ENCODE peak calls at places on chromosomes 1 and 21, in nine cellular contexts. P, Y, H, N, X, Z, U, C and S are unnamed samples.

GRCh38 chr1:202278751-202279150 is 63.0 kb downstream of the UBE2T start:
- DNase-seq in Y (no peak), X (no peak), C (no peak), U (peak; percentile 52), H (no peak), Z (no peak), P (no peak), N (no peak), S (no peak)

GRCh38 chr1:6097824-6098223 is 52.1 kb downstream of the KCNAB2 start:
- DNase-seq in U (no peak), C (no peak), P (no peak), N (no peak), X (no peak), H (no peak), Z (no peak), Y (no peak), S (no peak)

GRCh38 chr1:226195144-226195543 is 8.6 kb upstream of the ACBD3 start:
- DNase-seq in N (no peak), H (no peak), C (no peak), X (no peak), P (peak; percentile 20), U (no peak), Y (no peak), Z (no peak), S (peak; percentile 17)

GRCh38 chr1:117166076-117166475 is 44.5 kb upstream of the TRIM45 start:
- DNase-seq in H (no peak), Z (peak; percentile 80), X (no peak), N (no peak), P (peak; percentile 52), U (no peak), C (peak; percentile 66), Y (peak; percentile 78), S (no peak)

GRCh38 chr21:45108034-45108790 is 33.8 kb downstream of the ADARB1 start:
- DNase-seq in C (no peak), Z (no peak), Y (no peak), N (no peak), H (no peak), U (no peak), P (no peak), X (no peak), S (no peak)

GRCh38 chr21:34198232-34199120 is 125.1 kb downstream of the MRPS6 start:
- DNase-seq in U (no peak), Y (no peak), Z (no peak), P (no peak), C (no peak), X (no peak), N (no peak), H (no peak), S (no peak)

GRCh38 chr1:56429288-56429687 is 150.1 kb downstream of the PLPP3 start:
- DNase-seq in Z (no peak), P (no peak), U (no peak), C (no peak), X (no peak), Y (no peak), N (no peak), H (no peak), S (no peak)

GRCh38 chr1:164644774-164645634 is 86.0 kb downstream of the PBX1 start:
- DNase-seq in Y (peak; percentile 74), H (no peak), U (no peak), N (no peak), C (peak; percentile 46), X (no peak), Z (peak; percentile 81), P (peak; percentile 79), S (peak; percentile 85)

GRCh38 chr1:209937996-209938959 is at the start of gene SYT14:
- DNase-seq in Z (peak; percentile 33), U (no peak), H (peak; percentile 80), N (no peak), X (no peak), C (peak; percentile 69), Y (no peak), P (peak; percentile 86), S (no peak)
- H3K4me3 ChIP-seq in Z (peak within 1 kb of the TSS; percentile 60), U (peak within 1 kb of the TSS; percentile 25), H (peak within 1 kb of the TSS; percentile 97), N (peak within 1 kb of the TSS; percentile 32), X (peak within 1 kb of the TSS; percentile 57), C (peak within 1 kb of the TSS; percentile 51), Y (no peak within 1 kb of the TSS), P (peak within 1 kb of the TSS; percentile 71), S (no peak within 1 kb of the TSS)

DNA sequence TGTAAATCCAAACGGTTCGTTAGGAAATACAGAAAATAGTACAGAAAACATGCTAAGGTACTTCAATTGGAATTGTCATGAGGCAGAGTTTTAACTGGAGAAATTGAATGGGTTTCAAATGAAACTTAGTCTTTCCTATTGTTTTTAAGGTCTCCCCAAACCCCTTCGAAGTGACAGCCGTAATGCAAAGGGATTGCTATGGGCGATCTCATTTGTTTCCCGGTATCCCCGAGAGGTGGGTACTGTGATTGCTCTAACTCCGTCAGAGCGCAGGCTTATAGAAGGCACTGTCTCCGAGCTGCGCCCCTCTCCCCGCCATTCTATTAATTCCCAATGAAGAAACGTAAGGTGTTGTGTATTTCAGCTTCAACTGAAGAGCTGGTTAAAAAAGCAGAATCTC is 22.0 kb upstream of the RNF187 start:
- DNase-seq in P (no peak), Y (no peak), U (no peak), X (no peak), Z (no peak), C (no peak), N (no peak), H (no peak), S (no peak)
- H3K4me3 ChIP-seq in P (peak overlapping the region; percentile 37), Y (no peak overlapping the region), U (peak overlapping the region; percentile 52), X (peak overlapping the region; percentile 36), Z (peak overlapping the region; percentile 51), C (peak overlapping the region; percentile 49), N (no peak overlapping the region), H (peak overlapping the region; percentile 77), S (no peak overlapping the region)

GRCh38 chr1:14945132-14946010 is 208.2 kb upstream of the TMEM51 start:
- DNase-seq in X (peak; percentile 81), U (peak; percentile 85), Y (peak; percentile 68), Z (peak; percentile 89), C (peak; percentile 88), H (no peak), N (no peak), P (peak; percentile 78), S (peak; percentile 72)
- H3K4me3 ChIP-seq in X (peak overlapping the region; percentile 23), U (peak overlapping the region; percentile 22), Y (peak overlapping the region; percentile 2), Z (peak overlapping the region; percentile 55), C (peak overlapping the region; percentile 9), H (no peak overlapping the region), N (no peak overlapping the region), P (peak overlapping the region; percentile 41), S (peak overlapping the region; percentile 45)

GRCh38 chr1:147611021-147611426 is 59.3 kb downstream of the ACP6 start:
- DNase-seq in U (no peak), P (no peak), Y (no peak), H (no peak), N (no peak), X (no peak), Z (no peak), C (no peak), S (no peak)
- H3K4me3 ChIP-seq in U (no peak overlapping the region), P (no peak overlapping the region), Y (no peak overlapping the region), H (no peak overlapping the region), N (no peak overlapping the region), X (no peak overlapping the region), Z (no peak overlapping the region), C (no peak overlapping the region), S (no peak overlapping the region)

DNA sequence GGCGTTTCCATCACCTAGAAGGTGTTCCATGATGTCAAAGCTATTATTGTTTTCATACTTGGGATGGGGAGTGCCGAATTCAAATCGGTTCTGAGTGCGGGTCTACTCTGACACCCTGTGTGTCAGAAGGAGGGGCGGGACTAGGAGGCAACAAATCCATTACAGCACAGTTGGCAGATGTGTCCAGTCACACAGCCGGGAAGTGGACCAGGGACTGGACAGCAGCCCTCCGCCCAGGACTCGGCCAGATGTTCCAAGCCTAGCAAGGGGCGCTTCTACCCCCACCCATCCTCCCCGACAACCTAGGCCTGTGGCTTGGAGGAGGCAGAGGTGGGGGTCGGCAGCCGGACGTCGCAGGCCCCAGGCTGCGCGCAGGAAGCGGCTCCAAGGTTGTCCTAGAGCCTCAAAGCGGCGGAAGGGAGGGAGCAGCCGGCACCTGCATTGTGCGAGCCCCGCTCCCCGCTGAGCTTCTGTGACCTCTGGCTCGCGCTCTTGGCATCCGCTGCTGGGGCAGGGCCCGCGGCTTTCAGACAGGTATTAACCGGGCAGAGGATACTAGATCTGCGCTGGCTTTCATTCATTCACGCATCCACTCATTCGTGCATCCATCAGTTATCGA is 20.5 kb upstream of the MYCL start:
- DNase-seq in N (no peak), U (no peak), P (peak; percentile 24), H (peak; percentile 75), C (no peak), Y (no peak), X (no peak), Z (no peak), S (no peak)
- H3K4me3 ChIP-seq in N (no peak overlapping the region), U (no peak overlapping the region), P (no peak overlapping the region), H (no peak overlapping the region), C (no peak overlapping the region), Y (no peak overlapping the region), X (no peak overlapping the region), Z (no peak overlapping the region), S (no peak overlapping the region)

GRCh38 chr1:2388004-2388913 is 3.1 kb downstream of the MORN1 start:
- DNase-seq in X (no peak), H (no peak), Z (no peak), P (no peak), C (no peak), Y (no peak), N (no peak), U (no peak), S (no peak)
- H3K4me3 ChIP-seq in X (no peak overlapping the region), H (no peak overlapping the region), Z (no peak overlapping the region), P (no peak overlapping the region), C (no peak overlapping the region), Y (no peak overlapping the region), N (no peak overlapping the region), U (no peak overlapping the region), S (no peak overlapping the region)